ENCODE peak calls at places on chromosomes 3 and 15, in eight cellular contexts. C, W, R, Q, D, F, P and T are unnamed samples.

GRCh38 chr3:78003090-78003489 is 963.2 kb downstream of the ROBO2 start:
- DNase-seq in C (no peak), W (no peak), R (peak), Q (no peak), D (no peak), F (no peak), P (no peak), T (no peak)

GRCh38 chr3:10285742-10286524 is 6.8 kb downstream of the GHRL start:
- DNase-seq in C (no peak), W (no peak), R (no peak), Q (no peak), D (no peak), F (no peak), P (no peak), T (no peak)

GRCh38 chr3:72338942-72339749 is 509.1 kb downstream of the SHQ1 start:
- DNase-seq in C (no peak), W (peak), R (peak), Q (no peak), D (peak), F (peak), P (peak), T (no peak)

GRCh38 chr15:42964476-42964875 is 43.9 kb upstream of the TTBK2 start:
- DNase-seq in C (no peak), W (no peak), R (no peak), Q (no peak), D (no peak), F (no peak), P (no peak), T (no peak)

GRCh38 chr3:99248913-99249312 is 347.4 kb upstream of the DCBLD2 start:
- DNase-seq in C (no peak), W (no peak), R (peak), Q (no peak), D (no peak), F (no peak), P (peak), T (no peak)

GRCh38 chr3:5250467-5251195 is 63.1 kb downstream of the EDEM1 start:
- DNase-seq in C (peak), W (no peak), R (no peak), Q (peak), D (peak), F (no peak), P (no peak), T (no peak)

GRCh38 chr15:88238618-88239430 is 17.7 kb downstream of the NTRK3 start:
- DNase-seq in C (no peak), W (peak), R (peak), Q (no peak), D (no peak), F (no peak), P (no peak), T (no peak)

GRCh38 chr3:72244396-72244795 is 459.4 kb upstream of the PROK2 start:
- DNase-seq in C (peak), W (no peak), R (no peak), Q (no peak), D (no peak), F (no peak), P (no peak), T (no peak)

GRCh38 chr3:197023998-197024651 is 5.5 kb downstream of the MELTF start:
- DNase-seq in C (no peak), W (no peak), R (no peak), Q (peak), D (peak), F (no peak), P (no peak), T (no peak)

GRCh38 chr3:38549957-38550840 is 54.1 kb downstream of the EXOG start:
- DNase-seq in C (no peak), W (no peak), R (no peak), Q (no peak), D (no peak), F (no peak), P (no peak), T (no peak)

GRCh38 chr3:159654183-159655134 is 334.2 kb upstream of the IL12A start:
- DNase-seq in C (no peak), W (no peak), R (no peak), Q (no peak), D (no peak), F (peak), P (no peak), T (no peak)

GRCh38 chr3:22779737-22780136 is 423.4 kb upstream of the UBE2E2 start:
- DNase-seq in C (no peak), W (peak), R (no peak), Q (no peak), D (no peak), F (no peak), P (no peak), T (no peak)

GRCh38 chr3:176041812-176042211 is 1155.5 kb downstream of the TBL1XR1 start:
- DNase-seq in C (no peak), W (no peak), R (peak), Q (no peak), D (no peak), F (no peak), P (peak), T (no peak)

GRCh38 chr3:13462822-13463221 is 17.3 kb upstream of the HDAC11 start:
- DNase-seq in C (no peak), W (no peak), R (no peak), Q (no peak), D (no peak), F (no peak), P (no peak), T (no peak)